ENCODE peak calls at places on chromosomes 5 and 9, in four cellular contexts. D, G, M and Z are unnamed samples.

GRCh38 chr9:89721971-89722530 is 117.2 kb downstream of the GADD45G start:
- DNase-seq in D (no peak), G (no peak), M (no peak), Z (no peak)

GRCh38 chr5:111512026-111512405 is 319 bp downstream of the STARD4 start:
- DNase-seq in D (peak; percentile 34), G (no peak), M (peak; percentile 17), Z (no peak)

GRCh38 chr9:113645972-113646241 is 182.4 kb downstream of the RGS3 start:
- DNase-seq in D (no peak), G (no peak), M (no peak), Z (no peak)

GRCh38 chr5:169576181-169576598 is 7.4 kb upstream of the SPDL1 start:
- DNase-seq in D (no peak), G (no peak), M (no peak), Z (no peak)

GRCh38 chr9:38440511-38440910 is 16.3 kb upstream of the IGFBPL1 start:
- DNase-seq in D (no peak), G (no peak), M (no peak), Z (no peak)

GRCh38 chr9:124743686-124744348 is 27.3 kb downstream of the NR6A1 start:
- DNase-seq in D (no peak), G (no peak), M (no peak), Z (no peak)

GRCh38 chr5:39108987-39109386 is 34.8 kb upstream of the RICTOR start:
- DNase-seq in D (no peak), G (no peak), M (no peak), Z (no peak)

GRCh38 chr9:77820293-77820954 is 172.3 kb upstream of the GNA14 start:
- DNase-seq in D (peak; percentile 67), G (peak; percentile 23), M (no peak), Z (no peak)

GRCh38 chr9:94139672-94140417 is 55.6 kb downstream of the PTPDC1 start:
- DNase-seq in D (peak; percentile 71), G (peak; percentile 61), M (peak; percentile 85), Z (peak; percentile 74)

GRCh38 chr5:135185461-135186075 is 151.5 kb upstream of the PITX1 start:
- DNase-seq in D (no peak), G (no peak), M (no peak), Z (peak; percentile 39)
- TF ChIP-seq EP300 in D (no peak), G (no peak), M (no peak), Z (no peak)

GRCh38 chr5:175521313-175521833 is 43.0 kb downstream of the SFXN1 start:
- DNase-seq in D (no peak), G (no peak), M (no peak), Z (no peak)
- TF ChIP-seq EP300 in D (no peak), G (no peak), M (no peak), Z (no peak)

GRCh38 chr5:6483880-6484382 is 35.3 kb downstream of the UBE2QL1 start:
- DNase-seq in D (no peak), G (no peak), M (no peak), Z (peak; percentile 27)
- TF ChIP-seq EP300 in D (no peak), G (no peak), M (no peak), Z (no peak)

GRCh38 chr9:130779153-130779855 is 55.8 kb upstream of the ABL1 start:
- DNase-seq in D (peak; percentile 13), G (no peak), M (no peak), Z (no peak)
- TF ChIP-seq EP300 in D (no peak), G (no peak), M (no peak), Z (peak; percentile 88)